ENCODE peak calls at places on chromosomes 5 and 9, in four cellular contexts. Y, M, N and F are unnamed samples. For H3K4me1, the result is how much of the 10 kb centered on the place peaks cover.

GRCh38 chr5:43685271-43685950 is 82.4 kb downstream of the NNT start:
- DNase-seq in Y (no peak), M (no peak), N (no peak), F (no peak)

GRCh38 chr9:135340726-135341475 is 138.7 kb upstream of the PPP1R26 start:
- DNase-seq in Y (no peak), M (no peak), N (no peak), F (no peak)

GRCh38 chr9:104876587-104876986 is 51.4 kb downstream of the ABCA1 start:
- DNase-seq in Y (no peak), M (no peak), N (no peak), F (no peak)

GRCh38 chr5:177103523-177104253 is 17.0 kb downstream of the FGFR4 start:
- DNase-seq in Y (no peak), M (no peak), N (no peak), F (no peak)

GRCh38 chr9:124427281-124427680 is 12.0 kb upstream of the PSMB7 start:
- DNase-seq in Y (no peak), M (no peak), N (no peak), F (no peak)

GRCh38 chr5:154243736-154244135 is 53.2 kb downstream of the GALNT10 start:
- DNase-seq in Y (no peak), M (no peak), N (no peak), F (no peak)

GRCh38 chr5:170601608-170602007 is 97.8 kb downstream of the KCNIP1 start:
- DNase-seq in Y (no peak), M (no peak), N (no peak), F (no peak)

GRCh38 chr5:14187157-14187556 is 44.0 kb downstream of the TRIO start:
- DNase-seq in Y (no peak), M (no peak), N (no peak), F (no peak)

GRCh38 chr9:78238061-78239038 is 2.5 kb downstream of the CEP78 start:
- DNase-seq in Y (no peak), M (no peak), N (no peak), F (no peak)

GRCh38 chr5:44332360-44332971 is 56.8 kb downstream of the FGF10 start:
- DNase-seq in Y (no peak), M (peak), N (no peak), F (peak)

GRCh38 chr5:54311178-54311811 is 922 bp upstream of the ARL15 start:
- DNase-seq in Y (no peak), M (no peak), N (no peak), F (no peak)

GRCh38 chr5:155625315-155625714 is 611.8 kb downstream of the KIF4B start:
- DNase-seq in Y (no peak), M (no peak), N (no peak), F (no peak)

GRCh38 chr9:134955156-134955555 is 37.4 kb upstream of the FCN1 start:
- DNase-seq in Y (no peak), M (no peak), N (no peak), F (no peak)

GRCh38 chr9:131478421-131478868 is 24.3 kb upstream of the POMT1 start:
- DNase-seq in Y (peak), M (peak), N (no peak), F (peak)

GRCh38 chr5:179700401-179700918 is 1.7 kb downstream of the CANX start:
- DNase-seq in Y (no peak), M (peak), N (no peak), F (no peak)

GRCh38 chr5:33800221-33800950 is 91.4 kb downstream of the ADAMTS12 start:
- DNase-seq in Y (no peak), M (no peak), N (no peak), F (no peak)

GRCh38 chr9:130337318-130337717 is 71.8 kb downstream of the HMCN2 start:
- DNase-seq in Y (no peak), M (no peak), N (no peak), F (no peak)

DNA sequence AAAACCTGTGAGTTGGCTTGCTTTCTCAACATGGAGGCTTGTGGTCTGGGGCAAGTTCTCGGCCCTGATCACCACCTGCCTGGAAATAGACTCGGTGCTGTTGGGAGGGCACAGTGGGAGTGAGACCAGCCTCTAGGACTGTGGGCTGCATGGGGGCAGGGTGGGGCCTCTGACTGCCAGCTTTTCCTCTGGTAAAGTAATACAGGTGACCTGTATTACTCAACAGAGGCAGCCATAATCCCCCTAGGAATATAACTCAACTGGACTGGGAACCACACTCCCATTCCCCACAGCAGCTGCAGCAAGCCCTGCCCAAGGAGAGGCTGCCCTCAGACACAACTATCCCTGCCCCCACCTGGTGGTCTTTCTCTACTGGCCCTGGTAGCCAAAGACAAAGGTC is 72.8 kb downstream of the C9orf153 start:
- DNase-seq in Y (no peak), M (no peak), N (no peak), F (no peak)
- H3K9ac ChIP-seq in Y (no peak), M (no peak), N (no peak), F (no peak)

GRCh38 chr5:150778517-150779396 is at the start of gene SMIM3:
- DNase-seq in Y (peak), M (peak), N (no peak), F (no peak)
- H3K4me1 ChIP-seq in Y (under half), M (half or more), N (under half), F (under half)

GRCh38 chr5:172642046-172642409 is 965 bp downstream of the NEURL1B start:
- DNase-seq in Y (no peak), M (no peak), N (no peak), F (no peak)

GRCh38 chr5:172640822-172641358 is at the start of gene NEURL1B:
- DNase-seq in Y (peak), M (peak), N (no peak), F (no peak)

GRCh38 chr5:172640139-172640538 is 924 bp upstream of the NEURL1B start:
- DNase-seq in Y (no peak), M (no peak), N (no peak), F (no peak)

GRCh38 chr5:172642511-172642910 is 1.4 kb downstream of the NEURL1B start:
- DNase-seq in Y (no peak), M (no peak), N (no peak), F (no peak)

GRCh38 chr5:172641359-172642045 is 439 bp downstream of the NEURL1B start:
- DNase-seq in Y (peak), M (no peak), N (no peak), F (no peak)
- TF ChIP-seq SUZ12 in Y (no peak), M (no peak), N (peak), F (no peak)

DNA sequence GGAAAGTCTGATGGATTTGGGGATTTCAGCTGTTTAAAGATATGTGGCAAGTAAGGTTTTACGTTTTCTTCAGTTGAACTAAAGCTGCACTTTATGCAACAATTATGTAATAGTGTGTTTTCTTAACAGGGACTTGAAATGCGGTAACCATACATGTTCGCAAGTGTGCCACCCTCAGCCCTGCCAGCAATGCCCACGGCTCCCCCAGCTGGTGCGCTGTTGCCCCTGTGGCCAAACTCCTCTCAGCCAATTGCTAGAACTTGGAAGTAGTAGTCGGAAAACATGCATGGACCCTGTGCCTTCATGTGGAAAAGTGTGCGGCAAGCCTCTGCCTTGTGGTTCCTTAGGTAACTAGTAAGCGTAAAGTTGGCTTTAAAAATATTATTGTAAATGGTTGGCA is 28.5 kb downstream of the NFX1 start:
- DNase-seq in Y (no peak), M (no peak), N (no peak), F (no peak)
- H3K9ac ChIP-seq in Y (no peak), M (no peak), N (no peak), F (no peak)